ENCODE peak calls at places on chromosomes 3 and 15, in six cellular contexts. C is SK-N-SH, O is HepG2, A is K562, K is H1, F is GM12878. E is an unnamed sample.

GRCh38 chr15:56052389-56053045 is 59.1 kb upstream of the NEDD4 start:
- DNase-seq in O (peak), A (peak), F (no peak), K (no peak), C (peak), E (no peak)

GRCh38 chr15:25372298-25372697 is 66.5 kb downstream of the UBE3A start:
- DNase-seq in K (no peak), F (no peak), C (no peak), O (no peak), A (no peak), E (no peak)

GRCh38 chr3:130934442-130935089 is 40.7 kb downstream of the ATP2C1 start:
- DNase-seq in K (no peak), F (no peak), A (no peak), C (no peak), O (no peak), E (no peak)

GRCh38 chr3:110576962-110577361 is 494.7 kb upstream of the NECTIN3 start:
- DNase-seq in K (peak), O (no peak), A (no peak), C (no peak), F (no peak), E (no peak)

GRCh38 chr3:55893045-55893664 is 406.0 kb upstream of the WNT5A start:
- DNase-seq in O (no peak), F (no peak), A (no peak), K (no peak), C (no peak), E (no peak)

GRCh38 chr3:40417845-40418543 is 31.0 kb downstream of the ENTPD3 start:
- DNase-seq in K (no peak), A (peak), F (no peak), O (no peak), C (peak), E (no peak)

GRCh38 chr15:92883643-92884458 is 16.3 kb upstream of the CHD2 start:
- DNase-seq in F (no peak), A (no peak), K (no peak), O (no peak), C (no peak), E (peak)

GRCh38 chr15:79595995-79596622 is 164.0 kb downstream of the MINAR1 start:
- DNase-seq in A (peak), F (peak), K (peak), O (peak), C (peak), E (peak)

GRCh38 chr3:55567615-55568014 is 80.5 kb upstream of the WNT5A start:
- DNase-seq in C (no peak), K (no peak), F (no peak), A (no peak), O (no peak), E (no peak)

GRCh38 chr3:5330152-5330810 is 142.8 kb downstream of the EDEM1 start:
- DNase-seq in A (peak), K (no peak), O (peak), C (no peak), F (no peak), E (no peak)

GRCh38 chr3:176375519-176375918 is 821.8 kb downstream of the TBL1XR1 start:
- DNase-seq in O (no peak), A (no peak), F (no peak), C (no peak), K (no peak), E (no peak)

GRCh38 chr3:136937886-136938285 is 19.9 kb upstream of the IL20RB start:
- DNase-seq in C (no peak), F (no peak), O (no peak), A (no peak), K (no peak), E (no peak)

GRCh38 chr3:47536221-47536891 is 22.8 kb upstream of the ELP6 start:
- DNase-seq in F (no peak), C (no peak), O (no peak), A (no peak), K (no peak), E (no peak)

GRCh38 chr3:9727743-9728142 is 3.8 kb upstream of the BRPF1 start:
- DNase-seq in O (no peak), K (no peak), C (no peak), F (no peak), A (peak), E (no peak)

GRCh38 chr3:120160050-120160449 is 65.8 kb upstream of the GSK3B start:
- DNase-seq in A (no peak), F (no peak), C (no peak), K (no peak), O (no peak), E (peak)

GRCh38 chr3:88311826-88312225 is 162.1 kb downstream of the C3orf38 start:
- DNase-seq in C (no peak), K (no peak), O (no peak), F (no peak), A (no peak), E (no peak)

GRCh38 chr3:111761309-111761795 is 97.7 kb upstream of the PHLDB2 start:
- DNase-seq in K (no peak), C (peak), F (no peak), A (no peak), O (no peak), E (no peak)

GRCh38 chr3:127365383-127365782 is 77.5 kb upstream of the PRR20G start:
- DNase-seq in O (no peak), C (no peak), F (no peak), K (no peak), A (no peak), E (no peak)

GRCh38 chr3:148646126-148646660 is 51.5 kb upstream of the AGTR1 start:
- DNase-seq in O (no peak), A (no peak), F (no peak), C (no peak), K (no peak), E (no peak)

GRCh38 chr3:137768361-137769320 is 4.5 kb downstream of the SOX14 start:
- DNase-seq in O (no peak), F (no peak), A (no peak), K (peak), C (peak), E (no peak)

GRCh38 chr15:45919806-45920205 is 285.0 kb downstream of the SQOR start:
- DNase-seq in O (peak), F (no peak), C (no peak), K (no peak), A (no peak), E (no peak)

GRCh38 chr3:17302774-17303173 is 418.0 kb downstream of the PLCL2 start:
- DNase-seq in K (no peak), C (no peak), F (no peak), O (no peak), A (no peak), E (no peak)

GRCh38 chr15:38377547-38378161 is 76.3 kb upstream of the FAM98B start:
- DNase-seq in O (no peak), A (no peak), K (no peak), F (no peak), C (no peak), E (no peak)

GRCh38 chr15:73691398-73691797 is 7.2 kb downstream of the CD276 start:
- DNase-seq in K (no peak), A (peak), C (no peak), F (no peak), O (no peak), E (no peak)

GRCh38 chr3:150877303-150877702 is 27.9 kb downstream of the MINDY4B start:
- DNase-seq in A (no peak), O (no peak), K (no peak), F (no peak), C (no peak), E (no peak)

GRCh38 chr3:155921486-155921885 is 51.0 kb downstream of the GMPS start:
- DNase-seq in F (no peak), A (no peak), O (no peak), K (no peak), C (no peak), E (no peak)

GRCh38 chr15:90064931-90065681 is 37.2 kb downstream of the IDH2 start:
- DNase-seq in F (no peak), O (no peak), C (no peak), K (no peak), A (no peak), E (peak)

GRCh38 chr3:130242850-130243569 is 102.5 kb upstream of the COL6A5 start:
- DNase-seq in A (peak), C (no peak), F (no peak), K (no peak), O (peak), E (no peak)

GRCh38 chr3:190204200-190204599 is 83.5 kb upstream of the P3H2 start:
- DNase-seq in C (no peak), A (no peak), F (no peak), K (no peak), O (no peak), E (no peak)

GRCh38 chr3:190209533-190209932 is 88.8 kb upstream of the P3H2 start:
- DNase-seq in A (no peak), F (no peak), K (no peak), O (no peak), C (no peak), E (no peak)

GRCh38 chr3:190210608-190211007 is 89.9 kb upstream of the P3H2 start:
- DNase-seq in C (no peak), K (no peak), F (peak), A (no peak), O (no peak), E (no peak)

DNA sequence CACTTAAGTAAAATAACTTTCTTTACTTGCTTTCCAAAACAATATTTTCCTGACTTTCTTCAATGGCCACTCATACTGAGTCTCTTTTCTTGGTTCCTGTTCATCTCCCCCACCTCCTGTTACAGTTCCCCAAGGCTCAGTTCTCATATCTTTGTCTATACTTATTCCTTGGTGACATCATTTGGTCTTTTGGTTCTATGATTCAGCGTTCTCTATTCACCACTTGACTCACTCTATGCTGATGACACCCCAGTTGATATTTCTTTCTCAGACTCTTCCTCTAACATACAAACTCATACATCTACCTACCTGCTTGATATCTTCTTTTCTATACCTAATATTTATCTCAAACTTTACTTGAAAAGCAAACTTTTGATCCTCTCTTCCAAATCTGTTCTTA is 85.0 kb upstream of the P3H2 start:
- DNase-seq in K (no peak), O (no peak), A (no peak), F (peak), C (no peak), E (no peak)
- TF ChIP-seq GABPA in K (no peak), O (no peak), A (no peak), F (peak), C (no peak), E (no peak)

GRCh38 chr3:194691481-194692281 is 6.0 kb downstream of the FAM43A start:
- DNase-seq in F (peak), K (no peak), C (peak), A (no peak), O (no peak), E (no peak)
- TF ChIP-seq CTCF in F (no peak), K (no peak), C (no peak), A (no peak), O (no peak), E (no peak)

GRCh38 chr15:70763120-70763949 is at the start of gene UACA:
- DNase-seq in O (peak), K (peak), C (peak), F (peak), A (peak), E (peak)
- TF ChIP-seq POLR2AphosphoS5 in O (peak), K (no peak), C (peak), F (no peak), A (no peak), E (peak)

DNA sequence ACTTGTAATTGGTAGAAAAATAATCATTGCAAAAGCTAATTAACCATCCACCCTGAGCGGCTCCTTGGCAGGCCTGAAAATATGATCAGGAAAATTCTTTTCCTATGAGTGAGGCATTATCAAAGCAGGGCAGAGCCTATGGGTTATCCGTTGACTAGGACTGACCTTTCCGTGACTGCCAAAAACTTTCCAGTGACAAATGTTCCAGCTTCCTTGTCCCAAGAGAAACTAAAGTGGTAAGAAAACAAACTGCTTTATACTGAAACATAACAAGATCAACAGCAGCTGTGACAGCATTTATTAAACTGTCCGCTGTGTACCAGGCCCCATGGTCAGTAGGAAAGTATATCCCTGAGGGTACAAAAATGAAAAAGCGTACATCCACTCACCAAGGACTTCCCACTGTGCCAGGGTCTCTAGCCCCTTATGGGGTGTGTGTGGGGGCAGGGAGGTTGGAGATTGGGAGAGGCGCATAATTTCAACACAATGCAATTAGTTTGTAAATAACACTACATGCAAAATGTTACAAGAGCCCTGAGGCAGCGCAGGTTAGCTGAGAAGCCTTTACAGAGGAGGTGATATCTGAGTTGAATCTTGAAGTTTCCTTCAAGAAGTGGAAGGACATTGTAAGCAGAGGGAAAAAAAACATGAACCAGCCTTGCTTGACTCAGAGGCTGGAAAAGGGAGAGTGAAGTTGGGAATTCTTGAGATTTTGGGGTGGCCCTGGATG is 8.6 kb downstream of the LIPC start:
- DNase-seq in A (no peak), O (peak), F (no peak), C (no peak), K (no peak), E (no peak)
- TF ChIP-seq GABPA in A (no peak), O (no peak), F (no peak), C (no peak), K (no peak), E (no peak)

GRCh38 chr3:65666426-65667091 is 372.2 kb downstream of the MAGI1 start:
- DNase-seq in K (no peak), C (no peak), O (no peak), A (no peak), F (no peak), E (no peak)
- TF ChIP-seq CTCF in K (peak), C (peak), O (no peak), A (no peak), F (no peak), E (no peak)

GRCh38 chr15:60120100-60120499 is 116.0 kb downstream of the FOXB1 start:
- DNase-seq in O (no peak), F (no peak), A (no peak), K (no peak), C (no peak), E (no peak)
- TF ChIP-seq POLR2AphosphoS5 in O (no peak), F (no peak), A (no peak), K (no peak), C (no peak), E (no peak)